ENCODE peak calls at places on chromosome 22, in eight cellular contexts. H is mesendoderm, V is Ammon's horn, W is erythroblast, S is SK-MEL-5, M is thoracic aorta, Y is activated gamma-delta T cell treated with Interleukin-2 at 50 U/mL for 16 hours, F is AG08396. R is an unnamed sample.

GRCh38 chr22:39308614-39309363 is 10.6 kb downstream of the RPL3 start:
- DNase-seq in H (peak), V (peak), W (peak), S (peak), M (no peak), Y (no peak), F (peak), R (peak)

GRCh38 chr22:32413715-32414114 is 1.7 kb upstream of the RTCB start:
- DNase-seq in H (peak), V (no peak), W (peak), S (peak), M (no peak), Y (no peak), F (peak), R (no peak)

GRCh38 chr22:47599753-47600152 is 837.3 kb downstream of the TBC1D22A start:
- DNase-seq in H (no peak), V (no peak), W (no peak), S (no peak), M (no peak), Y (no peak), F (no peak), R (no peak)

GRCh38 chr22:40182231-40182835 is 4.6 kb downstream of the TNRC6B start:
- DNase-seq in H (no peak), V (no peak), W (peak), S (no peak), M (no peak), Y (no peak), F (no peak), R (no peak)

GRCh38 chr22:29129644-29130201 is 56.9 kb downstream of the KREMEN1 start:
- DNase-seq in H (no peak), V (no peak), W (peak), S (no peak), M (no peak), Y (no peak), F (no peak), R (no peak)

GRCh38 chr22:17783317-17783716 is 9.0 kb upstream of the BID start:
- DNase-seq in H (no peak), V (peak), W (no peak), S (no peak), M (no peak), Y (no peak), F (no peak), R (no peak)

GRCh38 chr22:35089139-35089538 is 23.2 kb downstream of the ISX start:
- DNase-seq in H (no peak), V (no peak), W (no peak), S (no peak), M (no peak), Y (no peak), F (no peak), R (no peak)

GRCh38 chr22:19800761-19801244 is 40.2 kb downstream of the TBX1 start:
- DNase-seq in H (peak), V (no peak), W (no peak), S (peak), M (no peak), Y (no peak), F (peak), R (peak)

GRCh38 chr22:45889093-45889538 is 87.8 kb downstream of the WNT7B start:
- DNase-seq in H (no peak), V (no peak), W (no peak), S (no peak), M (no peak), Y (no peak), F (no peak), R (no peak)

GRCh38 chr22:48825802-48826520 is 1001.7 kb downstream of the BRD1 start:
- DNase-seq in H (no peak), V (no peak), W (no peak), S (no peak), M (no peak), Y (no peak), F (no peak), R (no peak)

GRCh38 chr22:35191412-35191811 is 65.9 kb upstream of the HMGXB4 start:
- DNase-seq in H (no peak), V (no peak), W (no peak), S (no peak), M (no peak), Y (no peak), F (peak), R (no peak)

GRCh38 chr22:42473484-42474193 is 41.4 kb upstream of the NFAM1 start:
- DNase-seq in H (peak), V (peak), W (peak), S (peak), M (no peak), Y (no peak), F (peak), R (peak)

GRCh38 chr22:41405588-41405987 is 23.8 kb downstream of the TEF start:
- DNase-seq in H (no peak), V (no peak), W (no peak), S (no peak), M (no peak), Y (no peak), F (no peak), R (no peak)

GRCh38 chr22:23305922-23306374 is 125.6 kb downstream of the BCR start:
- DNase-seq in H (no peak), V (peak), W (no peak), S (no peak), M (peak), Y (no peak), F (peak), R (no peak)

R was measured in K562.